ENCODE peak calls at places on chromosomes 4 and X, in ten cellular contexts. J is HEK293T, X is AG09309, U is hippocampal formation, N is H54, S is NCI-H69, V is germinal center, W is ovary, E is NCI-H2171, P is DMS153. I is an unnamed sample.

GRCh38 chr4:76950052-76950845 is 697 bp downstream of the SEPTIN11 start:
- DNase-seq in J (peak), X (no peak), U (peak), N (peak), S (peak), V (peak), W (peak), E (no peak), P (no peak), I (peak)

GRCh38 chrX:119753639-119754257 is 4.6 kb upstream of the SOWAHD start:
- DNase-seq in J (peak), X (no peak), U (no peak), N (no peak), S (peak), V (peak), W (no peak), E (no peak), P (peak), I (peak)

GRCh38 chr4:6507345-6507744 is 34.9 kb upstream of the PPP2R2C start:
- DNase-seq in J (no peak), X (no peak), U (no peak), N (no peak), S (no peak), V (no peak), W (no peak), E (no peak), P (no peak), I (no peak)

GRCh38 chr4:151835467-151835866 is 74.7 kb upstream of the GATB start:
- DNase-seq in J (no peak), X (no peak), U (no peak), N (no peak), S (no peak), V (no peak), W (no peak), E (no peak), P (no peak), I (no peak)

GRCh38 chrX:72351606-72352338 is 46.1 kb upstream of the CITED1 start:
- DNase-seq in J (no peak), X (peak), U (no peak), N (no peak), S (no peak), V (no peak), W (no peak), E (no peak), P (no peak), I (no peak)

GRCh38 chr4:186939766-186940165 is 216.1 kb upstream of the FAT1 start:
- DNase-seq in J (no peak), X (no peak), U (no peak), N (no peak), S (peak), V (no peak), W (no peak), E (no peak), P (no peak), I (no peak)

GRCh38 chr4:20612313-20612712 is 87.9 kb upstream of the PACRGL start:
- DNase-seq in J (no peak), X (no peak), U (no peak), N (peak), S (no peak), V (no peak), W (no peak), E (no peak), P (no peak), I (no peak)

GRCh38 chr4:169279111-169279510 is 8.4 kb upstream of the SH3RF1 start:
- DNase-seq in J (no peak), X (no peak), U (no peak), N (no peak), S (peak), V (no peak), W (no peak), E (no peak), P (no peak), I (no peak)

GRCh38 chrX:120308959-120309872 is 2.0 kb downstream of the TMEM255A start:
- DNase-seq in J (peak), X (no peak), U (peak), N (no peak), S (peak), V (peak), W (peak), E (peak), P (peak), I (no peak)

GRCh38 chrX:10567136-10567535 is 53.2 kb downstream of the MID1 start:
- DNase-seq in J (no peak), X (no peak), U (no peak), N (no peak), S (no peak), V (no peak), W (no peak), E (no peak), P (no peak), I (no peak)

GRCh38 chrX:24542756-24543155 is 77.7 kb downstream of the PDK3 start:
- DNase-seq in J (no peak), X (no peak), U (no peak), N (no peak), S (no peak), V (no peak), W (no peak), E (no peak), P (no peak), I (no peak)

GRCh38 chr4:10608501-10609219 is 75.9 kb downstream of the CLNK start:
- DNase-seq in J (no peak), X (no peak), U (no peak), N (no peak), S (no peak), V (no peak), W (no peak), E (no peak), P (no peak), I (no peak)

GRCh38 chr4:122687450-122688121 is 44.9 kb upstream of the BBS12 start:
- DNase-seq in J (no peak), X (no peak), U (no peak), N (no peak), S (no peak), V (no peak), W (no peak), E (no peak), P (no peak), I (no peak)

GRCh38 chr4:105895324-105895608 is at the start of gene NPNT:
- DNase-seq in J (peak), X (no peak), U (no peak), N (no peak), S (peak), V (peak), W (no peak), E (no peak), P (no peak), I (no peak)

GRCh38 chr4:169342906-169343560 is 72.3 kb upstream of the SH3RF1 start:
- DNase-seq in J (no peak), X (no peak), U (no peak), N (no peak), S (no peak), V (no peak), W (no peak), E (no peak), P (no peak), I (no peak)

GRCh38 chrX:40552768-40553167 is 28.0 kb upstream of the ATP6AP2 start:
- DNase-seq in J (no peak), X (no peak), U (no peak), N (no peak), S (peak), V (no peak), W (no peak), E (no peak), P (no peak), I (peak)

GRCh38 chr4:86498560-86499166 is 95.5 kb upstream of the PTPN13 start:
- DNase-seq in J (peak), X (peak), U (no peak), N (no peak), S (peak), V (peak), W (no peak), E (peak), P (peak), I (peak)

GRCh38 chrX:112368371-112368770 is 285.8 kb upstream of the TRPC5 start:
- DNase-seq in J (peak), X (no peak), U (no peak), N (no peak), S (peak), V (no peak), W (no peak), E (no peak), P (no peak), I (no peak)

GRCh38 chr4:172480471-172480870 is 667.3 kb downstream of the GALNTL6 start:
- DNase-seq in J (no peak), X (no peak), U (no peak), N (no peak), S (no peak), V (no peak), W (no peak), E (no peak), P (no peak), I (peak)

GRCh38 chrX:10579018-10579752 is 41.2 kb downstream of the MID1 start:
- DNase-seq in J (no peak), X (no peak), U (no peak), N (no peak), S (peak), V (no peak), W (no peak), E (no peak), P (no peak), I (no peak)

GRCh38 chr4:158856852-158857251 is 88.0 kb downstream of the FNIP2 start:
- DNase-seq in J (peak), X (peak), U (no peak), N (no peak), S (peak), V (peak), W (no peak), E (no peak), P (peak), I (peak)

GRCh38 chr4:2886161-2886560 is 42.5 kb downstream of the ADD1 start:
- DNase-seq in J (no peak), X (no peak), U (no peak), N (no peak), S (peak), V (no peak), W (no peak), E (peak), P (no peak), I (no peak)

GRCh38 chrX:123277347-123277746 is 93.3 kb downstream of the GRIA3 start:
- DNase-seq in J (no peak), X (no peak), U (no peak), N (no peak), S (peak), V (no peak), W (no peak), E (no peak), P (peak), I (no peak)

GRCh38 chr4:169410839-169411770 is 140.3 kb upstream of the SH3RF1 start:
- DNase-seq in J (no peak), X (peak), U (peak), N (no peak), S (peak), V (peak), W (no peak), E (no peak), P (peak), I (peak)

GRCh38 chr4:41256740-41257256 is at the start of gene UCHL1:
- DNase-seq in J (peak), X (peak), U (peak), N (peak), S (peak), V (peak), W (peak), E (peak), P (peak), I (peak)

GRCh38 chr4:38674206-38675144 is 10.5 kb downstream of the KLF3 start:
- DNase-seq in J (no peak), X (no peak), U (no peak), N (no peak), S (peak), V (no peak), W (no peak), E (no peak), P (no peak), I (no peak)

GRCh38 chr4:147492761-147493160 is 11.9 kb downstream of the EDNRA start:
- DNase-seq in J (no peak), X (peak), U (no peak), N (no peak), S (no peak), V (no peak), W (peak), E (no peak), P (no peak), I (no peak)

GRCh38 chr4:183635333-183635732 is 23.7 kb downstream of the RWDD4 start:
- DNase-seq in J (no peak), X (no peak), U (no peak), N (no peak), S (no peak), V (no peak), W (no peak), E (no peak), P (no peak), I (no peak)

GRCh38 chrX:76454456-76454927 is 27.0 kb downstream of the MAGEE1 start:
- DNase-seq in J (peak), X (no peak), U (no peak), N (no peak), S (no peak), V (peak), W (no peak), E (no peak), P (peak), I (peak)

GRCh38 chr4:40571208-40571607 is 58.5 kb downstream of the RBM47 start:
- DNase-seq in J (no peak), X (no peak), U (no peak), N (no peak), S (no peak), V (no peak), W (no peak), E (no peak), P (no peak), I (no peak)

GRCh38 chrX:24341795-24342194 is 18.6 kb upstream of the SUPT20HL1 start:
- DNase-seq in J (no peak), X (peak), U (no peak), N (no peak), S (no peak), V (no peak), W (no peak), E (no peak), P (no peak), I (peak)

GRCh38 chrX:15160558-15160957 is 109.3 kb downstream of the ASB9 start:
- DNase-seq in J (no peak), X (no peak), U (no peak), N (no peak), S (no peak), V (no peak), W (no peak), E (no peak), P (no peak), I (no peak)

GRCh38 chr4:151887151-151887815 is 126.5 kb upstream of the GATB start:
- DNase-seq in J (no peak), X (no peak), U (no peak), N (peak), S (no peak), V (no peak), W (no peak), E (no peak), P (no peak), I (no peak)

GRCh38 chr4:110641218-110641617 is 18.3 kb upstream of the PITX2 start:
- DNase-seq in J (no peak), X (no peak), U (no peak), N (no peak), S (no peak), V (no peak), W (no peak), E (no peak), P (no peak), I (no peak)

GRCh38 chrX:137646472-137646871 is 80.5 kb downstream of the ZIC3 start:
- DNase-seq in J (no peak), X (no peak), U (no peak), N (no peak), S (no peak), V (no peak), W (no peak), E (no peak), P (no peak), I (no peak)